ENCODE peak calls at places on chromosomes 5 and 9, in seven cellular contexts. One of them, this sample, is unnamed.
A peak's percentile ranks its signal among the peaks of the same experiment; 100 is the strongest.

GRCh38 chr5:151037561-151038291 is 17.3 kb downstream of the GPX3 start:
- DNase-seq in GM19239: no peak
- DNase-seq in naive thymus-derived CD8-positive, alpha-beta T cell: no peak
- DNase-seq in HFFc6: peak; percentile 75
- DNase-seq in stimulated activated CD8-positive, alpha-beta memory T cell treated with anti-CD3 and anti-CD28 coated beads, Interleukin-12 subunit alpha, Interleukin-12 subunit beta, amount 100 ng/mL, for 4 hours: no peak
- DNase-seq in cerebellar cortex: no peak
- DNase-seq in BE2C: no peak
- DNase-seq in this sample: no peak

GRCh38 chr5:158203256-158203655 is 344.3 kb upstream of the CLINT1 start:
- DNase-seq in GM19239: no peak
- DNase-seq in naive thymus-derived CD8-positive, alpha-beta T cell: no peak
- DNase-seq in HFFc6: no peak
- DNase-seq in stimulated activated CD8-positive, alpha-beta memory T cell treated with anti-CD3 and anti-CD28 coated beads, Interleukin-12 subunit alpha, Interleukin-12 subunit beta, amount 100 ng/mL, for 4 hours: no peak
- DNase-seq in cerebellar cortex: peak; percentile 41
- DNase-seq in BE2C: no peak
- DNase-seq in this sample: no peak

GRCh38 chr9:89941875-89942274 is 337.1 kb downstream of the GADD45G start:
- DNase-seq in GM19239: no peak
- DNase-seq in naive thymus-derived CD8-positive, alpha-beta T cell: no peak
- DNase-seq in HFFc6: no peak
- DNase-seq in stimulated activated CD8-positive, alpha-beta memory T cell treated with anti-CD3 and anti-CD28 coated beads, Interleukin-12 subunit alpha, Interleukin-12 subunit beta, amount 100 ng/mL, for 4 hours: no peak
- DNase-seq in cerebellar cortex: no peak
- DNase-seq in BE2C: no peak
- DNase-seq in this sample: no peak

GRCh38 chr5:150918613-150919012 is 13.8 kb upstream of the ZNF300 start:
- DNase-seq in GM19239: no peak
- DNase-seq in naive thymus-derived CD8-positive, alpha-beta T cell: no peak
- DNase-seq in HFFc6: peak; percentile 85
- DNase-seq in stimulated activated CD8-positive, alpha-beta memory T cell treated with anti-CD3 and anti-CD28 coated beads, Interleukin-12 subunit alpha, Interleukin-12 subunit beta, amount 100 ng/mL, for 4 hours: no peak
- DNase-seq in cerebellar cortex: no peak
- DNase-seq in BE2C: no peak
- DNase-seq in this sample: no peak

GRCh38 chr5:150503977-150504620 is 3.8 kb upstream of the NDST1 start:
- DNase-seq in GM19239: no peak
- DNase-seq in naive thymus-derived CD8-positive, alpha-beta T cell: no peak
- DNase-seq in HFFc6: no peak
- DNase-seq in stimulated activated CD8-positive, alpha-beta memory T cell treated with anti-CD3 and anti-CD28 coated beads, Interleukin-12 subunit alpha, Interleukin-12 subunit beta, amount 100 ng/mL, for 4 hours: no peak
- DNase-seq in cerebellar cortex: no peak
- DNase-seq in BE2C: peak; percentile 66
- DNase-seq in this sample: no peak

GRCh38 chr5:33488558-33489355 is 48.0 kb downstream of the TARS1 start:
- DNase-seq in GM19239: no peak
- DNase-seq in naive thymus-derived CD8-positive, alpha-beta T cell: no peak
- DNase-seq in HFFc6: no peak
- DNase-seq in stimulated activated CD8-positive, alpha-beta memory T cell treated with anti-CD3 and anti-CD28 coated beads, Interleukin-12 subunit alpha, Interleukin-12 subunit beta, amount 100 ng/mL, for 4 hours: no peak
- DNase-seq in cerebellar cortex: no peak
- DNase-seq in BE2C: no peak
- DNase-seq in this sample: no peak

GRCh38 chr5:109561447-109561846 is 128.3 kb upstream of the MAN2A1 start:
- DNase-seq in GM19239: no peak
- DNase-seq in naive thymus-derived CD8-positive, alpha-beta T cell: no peak
- DNase-seq in HFFc6: no peak
- DNase-seq in stimulated activated CD8-positive, alpha-beta memory T cell treated with anti-CD3 and anti-CD28 coated beads, Interleukin-12 subunit alpha, Interleukin-12 subunit beta, amount 100 ng/mL, for 4 hours: no peak
- DNase-seq in cerebellar cortex: no peak
- DNase-seq in BE2C: no peak
- DNase-seq in this sample: no peak

GRCh38 chr5:178644826-178645545 is 18.1 kb upstream of the CLK4 start:
- DNase-seq in GM19239: no peak
- DNase-seq in naive thymus-derived CD8-positive, alpha-beta T cell: no peak
- DNase-seq in HFFc6: no peak
- DNase-seq in stimulated activated CD8-positive, alpha-beta memory T cell treated with anti-CD3 and anti-CD28 coated beads, Interleukin-12 subunit alpha, Interleukin-12 subunit beta, amount 100 ng/mL, for 4 hours: no peak
- DNase-seq in cerebellar cortex: no peak
- DNase-seq in BE2C: no peak
- DNase-seq in this sample: no peak

GRCh38 chr5:76607353-76607871 is 15.8 kb downstream of the F2RL2 start:
- DNase-seq in GM19239: no peak
- DNase-seq in naive thymus-derived CD8-positive, alpha-beta T cell: peak; percentile 30
- DNase-seq in HFFc6: no peak
- DNase-seq in stimulated activated CD8-positive, alpha-beta memory T cell treated with anti-CD3 and anti-CD28 coated beads, Interleukin-12 subunit alpha, Interleukin-12 subunit beta, amount 100 ng/mL, for 4 hours: no peak
- DNase-seq in cerebellar cortex: no peak
- DNase-seq in BE2C: no peak
- DNase-seq in this sample: no peak

GRCh38 chr9:4175846-4176245 is 124.0 kb downstream of the GLIS3 start:
- DNase-seq in GM19239: no peak
- DNase-seq in naive thymus-derived CD8-positive, alpha-beta T cell: no peak
- DNase-seq in HFFc6: no peak
- DNase-seq in stimulated activated CD8-positive, alpha-beta memory T cell treated with anti-CD3 and anti-CD28 coated beads, Interleukin-12 subunit alpha, Interleukin-12 subunit beta, amount 100 ng/mL, for 4 hours: no peak
- DNase-seq in cerebellar cortex: no peak
- DNase-seq in BE2C: no peak
- DNase-seq in this sample: no peak

GRCh38 chr9:77543131-77543822 is 104.8 kb downstream of the GNA14 start:
- DNase-seq in GM19239: no peak
- DNase-seq in naive thymus-derived CD8-positive, alpha-beta T cell: no peak
- DNase-seq in HFFc6: no peak
- DNase-seq in stimulated activated CD8-positive, alpha-beta memory T cell treated with anti-CD3 and anti-CD28 coated beads, Interleukin-12 subunit alpha, Interleukin-12 subunit beta, amount 100 ng/mL, for 4 hours: no peak
- DNase-seq in cerebellar cortex: no peak
- DNase-seq in BE2C: no peak
- DNase-seq in this sample: no peak

GRCh38 chr9:109331353-109331752 is 10.5 kb upstream of the EPB41L4B start:
- DNase-seq in GM19239: no peak
- DNase-seq in naive thymus-derived CD8-positive, alpha-beta T cell: no peak
- DNase-seq in HFFc6: no peak
- DNase-seq in stimulated activated CD8-positive, alpha-beta memory T cell treated with anti-CD3 and anti-CD28 coated beads, Interleukin-12 subunit alpha, Interleukin-12 subunit beta, amount 100 ng/mL, for 4 hours: no peak
- DNase-seq in cerebellar cortex: no peak
- DNase-seq in BE2C: no peak
- DNase-seq in this sample: no peak

GRCh38 chr5:172178301-172179031 is 9.6 kb downstream of the STK10 start:
- DNase-seq in GM19239: no peak
- DNase-seq in naive thymus-derived CD8-positive, alpha-beta T cell: peak; percentile 46
- DNase-seq in HFFc6: no peak
- DNase-seq in stimulated activated CD8-positive, alpha-beta memory T cell treated with anti-CD3 and anti-CD28 coated beads, Interleukin-12 subunit alpha, Interleukin-12 subunit beta, amount 100 ng/mL, for 4 hours: no peak
- DNase-seq in cerebellar cortex: peak; percentile 78
- DNase-seq in BE2C: no peak
- DNase-seq in this sample: peak; percentile 94

This sample was measured in KG1.